ENCODE peak calls at places on chromosome X, in seven cellular contexts. P is fibroblast of pulmonary artery; O is BE2C; Y is activated T-helper 2 cell treated with anti-CD3 and anti-CD28 coated beads, Interferon-gamma antibody, Interleukin-2, Interleukin-4, amounts not matched to agents 10 μg/mL and 5 μg/mL and 100 μg/mL, durations not matched to agents 14 hours and 24 hours and 36 hours; J is naive thymus-derived CD4-positive, alpha-beta T cell; D is HFF-Myc; V is H7. M is an unnamed sample.

GRCh38 chrX:107716816-107717700 is 58.5 kb downstream of the TSC22D3 start:
- DNase-seq in O (peak), V (peak), D (no peak), J (peak), P (peak), Y (peak), M (peak)

GRCh38 chrX:85375333-85375738 is 4.1 kb downstream of the POF1B start:
- DNase-seq in O (peak), V (no peak), J (no peak), P (no peak), Y (no peak), D (no peak), M (no peak)

GRCh38 chrX:77527233-77528001 is 80.2 kb downstream of the FGF16 start:
- DNase-seq in V (peak), O (peak), D (no peak), Y (no peak), J (no peak), P (peak), M (peak)

GRCh38 chrX:106247162-106247561 is 79.1 kb downstream of the PWWP3B start:
- DNase-seq in Y (no peak), O (no peak), D (no peak), V (no peak), J (no peak), P (peak), M (no peak)

GRCh38 chrX:10125248-10125615 is 31.5 kb upstream of the CLCN4 start:
- DNase-seq in O (no peak), Y (no peak), J (no peak), P (no peak), D (no peak), V (no peak), M (no peak)

GRCh38 chrX:65034641-65035450 is 58.6 kb upstream of the ZC4H2 start:
- DNase-seq in D (no peak), J (peak), O (peak), P (peak), V (peak), Y (peak), M (peak)

GRCh38 chrX:106999002-106999975 is 723 bp downstream of the MORC4 start:
- DNase-seq in O (peak), P (peak), D (peak), V (peak), J (peak), Y (peak), M (no peak)

GRCh38 chrX:40938418-40938817 is 146.8 kb upstream of the USP9X start:
- DNase-seq in V (no peak), D (no peak), Y (no peak), O (no peak), P (peak), J (no peak), M (no peak)

GRCh38 chrX:72358313-72358712 is 52.6 kb upstream of the CITED1 start:
- DNase-seq in O (no peak), Y (no peak), D (no peak), P (peak), V (no peak), J (no peak), M (no peak)

GRCh38 chrX:22081475-22082092 is 49.5 kb downstream of the PHEX start:
- DNase-seq in O (peak), Y (no peak), V (peak), D (peak), P (peak), J (peak), M (no peak)

GRCh38 chrX:40949071-40949470 is 136.2 kb upstream of the USP9X start:
- DNase-seq in Y (no peak), V (no peak), D (no peak), J (no peak), O (no peak), P (no peak), M (no peak)

M was measured in kidney.